ENCODE peak calls at places on chromosomes 3 and 15, in ten cellular contexts. X is ovary, S is lower leg skin, B is coronary artery, R is IMR-90, D is NB4, Z is choroid plexus epithelial cell, G is heart right ventricle, O is astrocyte, W is uterus. Y is an unnamed sample.

GRCh38 chr15:48644498-48644826 is 1.0 kb downstream of the FBN1 start:
- DNase-seq in X (peak; percentile 39), Z (peak; percentile 47), D (no peak), B (peak; percentile 80), W (peak; percentile 58), G (peak; percentile 53), O (no peak), S (no peak), R (peak; percentile 38), Y (no peak)

GRCh38 chr3:139756529-139757103 is 78.8 kb upstream of the NMNAT3 start:
- DNase-seq in R (no peak), S (no peak), G (no peak), B (no peak), X (no peak), W (no peak), O (no peak), Z (no peak), D (no peak), Y (no peak)

GRCh38 chr3:124770341-124771082 is 40.3 kb downstream of the UMPS start:
- DNase-seq in O (no peak), B (no peak), R (no peak), G (peak; percentile 77), S (no peak), D (no peak), W (peak; percentile 40), Z (no peak), X (no peak), Y (no peak)

GRCh38 chr3:126056681-126057546 is 27.0 kb downstream of the SLC41A3 start:
- DNase-seq in D (no peak), S (no peak), W (no peak), Z (no peak), B (no peak), R (peak; percentile 2), G (peak; percentile 72), X (peak; percentile 19), O (peak; percentile 35), Y (no peak)

GRCh38 chr3:21477896-21478295 is 273.1 kb downstream of the ZNF385D start:
- DNase-seq in W (no peak), O (peak; percentile 67), B (no peak), Z (no peak), R (no peak), S (no peak), X (no peak), D (no peak), G (no peak), Y (peak; percentile 56)

GRCh38 chr3:143991713-143992112 is 20.1 kb downstream of the DIPK2A start:
- DNase-seq in X (no peak), O (no peak), D (no peak), G (no peak), R (no peak), Z (no peak), B (no peak), W (no peak), S (no peak), Y (no peak)

GRCh38 chr3:35505181-35505580 is 134.1 kb upstream of the ARPP21 start:
- DNase-seq in G (no peak), D (no peak), B (no peak), Z (no peak), X (no peak), O (no peak), R (no peak), W (no peak), S (no peak), Y (no peak)

GRCh38 chr3:24145981-24146822 is 201.1 kb downstream of the NR1D2 start:
- DNase-seq in X (no peak), S (no peak), Z (peak; percentile 94), B (no peak), O (peak; percentile 86), G (no peak), D (no peak), W (no peak), R (peak; percentile 90), Y (peak; percentile 88)

GRCh38 chr15:62853114-62853832 is 189.3 kb upstream of the TPM1 start:
- DNase-seq in G (no peak), Z (no peak), R (no peak), X (no peak), S (peak; percentile 54), O (no peak), W (no peak), B (no peak), D (peak; percentile 12), Y (no peak)

GRCh38 chr15:62850318-62850717 is 192.2 kb upstream of the TPM1 start:
- DNase-seq in Z (no peak), S (no peak), W (no peak), B (no peak), X (no peak), O (peak; percentile 12), D (no peak), G (no peak), R (no peak), Y (no peak)

GRCh38 chr15:62848631-62849050 is 193.9 kb upstream of the TPM1 start:
- DNase-seq in D (no peak), R (peak; percentile 48), Z (peak; percentile 34), S (no peak), B (no peak), O (peak; percentile 18), W (no peak), X (no peak), G (no peak), Y (no peak)

GRCh38 chr15:62849316-62850129 is 193.0 kb upstream of the TPM1 start:
- DNase-seq in G (no peak), D (no peak), R (no peak), X (no peak), O (peak; percentile 61), W (no peak), Z (no peak), S (no peak), B (no peak), Y (no peak)

DNA sequence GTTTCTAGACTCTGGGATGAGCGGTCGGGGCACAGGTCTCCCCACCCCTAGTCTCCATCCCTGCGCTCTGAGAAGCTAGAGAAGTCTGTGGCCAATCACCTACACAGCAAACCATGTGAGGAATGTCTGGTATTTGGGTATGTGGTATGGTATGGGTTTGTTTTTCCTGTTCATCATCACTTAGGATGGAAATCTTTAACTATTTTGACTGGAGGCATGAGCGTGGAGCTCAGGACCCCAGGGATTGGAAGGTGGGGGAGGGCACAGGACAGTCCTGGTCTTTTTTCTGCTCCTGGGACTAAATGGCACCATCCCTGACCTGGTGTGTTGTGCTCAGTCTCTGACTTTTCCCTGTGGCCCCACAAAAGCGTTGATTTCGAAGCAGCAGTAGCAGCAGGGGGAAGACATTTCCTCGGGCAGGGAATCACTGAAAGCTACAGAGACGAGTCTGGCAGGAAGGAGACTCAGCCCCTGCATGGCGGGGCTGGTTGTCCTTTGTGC is 191.7 kb upstream of the TPM1 start:
- DNase-seq in B (no peak), O (peak; percentile 95), S (no peak), X (no peak), R (peak; percentile 76), G (no peak), D (no peak), W (no peak), Z (peak; percentile 83), Y (peak; percentile 77)
- TF ChIP-seq CTCF in B (no peak), O (no peak), S (no peak), X (no peak), R (no peak), G (no peak), D (no peak), W (no peak), Z (no peak), Y (no peak)

GRCh38 chr3:38609386-38610111 is 39.9 kb downstream of the SCN5A start:
- DNase-seq in O (no peak), B (no peak), Z (no peak), D (peak; percentile 4), G (no peak), X (no peak), R (no peak), W (no peak), S (no peak), Y (no peak)

GRCh38 chr3:38610934-38611333 is 38.6 kb downstream of the SCN5A start:
- DNase-seq in X (no peak), W (no peak), O (no peak), Z (no peak), B (no peak), D (no peak), G (no peak), R (no peak), S (no peak), Y (no peak)

GRCh38 chr3:38610436-38610835 is 39.1 kb downstream of the SCN5A start:
- DNase-seq in O (no peak), W (no peak), R (no peak), S (no peak), X (no peak), B (no peak), D (no peak), G (no peak), Z (no peak), Y (no peak)

GRCh38 chr3:38608086-38608775 is 41.3 kb downstream of the SCN5A start:
- DNase-seq in D (no peak), R (no peak), W (no peak), X (no peak), S (no peak), Z (no peak), B (no peak), G (no peak), O (no peak), Y (no peak)

GRCh38 chr3:38608961-38609360 is 40.5 kb downstream of the SCN5A start:
- DNase-seq in R (no peak), X (no peak), B (no peak), G (no peak), D (no peak), O (no peak), W (no peak), Z (no peak), S (no peak), Y (no peak)
- H3K4me3 ChIP-seq in R (no peak overlapping the region), X (no peak overlapping the region), B (no peak overlapping the region), G (no peak overlapping the region), D (no peak overlapping the region), O (no peak overlapping the region), W (no peak overlapping the region), Z (no peak overlapping the region), S (no peak overlapping the region), Y (no peak overlapping the region)

DNA sequence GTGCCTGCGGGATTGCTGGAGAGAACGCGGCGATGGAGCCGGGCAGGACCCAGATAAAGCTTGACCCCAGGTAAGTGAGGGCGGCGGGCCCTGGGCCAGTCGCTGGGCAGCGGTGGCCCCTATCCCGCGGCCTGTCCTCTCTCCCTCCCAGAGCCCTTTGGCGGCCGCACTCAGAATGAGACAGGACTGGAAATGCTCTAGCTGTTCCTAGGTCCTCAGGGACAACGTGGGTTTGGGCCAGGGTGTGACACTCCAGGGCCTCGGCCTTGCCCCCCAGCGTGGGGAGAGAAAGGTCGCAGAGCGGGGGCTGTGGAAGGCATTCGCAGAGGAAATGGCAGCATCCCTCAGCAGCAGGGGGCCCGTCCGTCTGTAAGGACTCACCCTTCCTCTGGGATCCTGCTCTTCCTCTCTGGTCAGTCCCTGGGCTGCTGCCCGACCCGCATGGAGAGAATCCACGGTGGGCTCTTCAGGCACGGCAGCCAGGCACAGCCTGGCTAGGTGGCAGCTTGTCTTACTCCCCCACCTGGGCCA is 412 bp downstream of the SLC51A start:
- DNase-seq in X (no peak), D (no peak), W (no peak), G (no peak), B (no peak), O (no peak), R (no peak), S (no peak), Z (no peak), Y (no peak)
- TF ChIP-seq CTCF in X (no peak), D (no peak), W (no peak), G (no peak), B (no peak), O (no peak), R (no peak), S (no peak), Z (no peak), Y (no peak)

DNA sequence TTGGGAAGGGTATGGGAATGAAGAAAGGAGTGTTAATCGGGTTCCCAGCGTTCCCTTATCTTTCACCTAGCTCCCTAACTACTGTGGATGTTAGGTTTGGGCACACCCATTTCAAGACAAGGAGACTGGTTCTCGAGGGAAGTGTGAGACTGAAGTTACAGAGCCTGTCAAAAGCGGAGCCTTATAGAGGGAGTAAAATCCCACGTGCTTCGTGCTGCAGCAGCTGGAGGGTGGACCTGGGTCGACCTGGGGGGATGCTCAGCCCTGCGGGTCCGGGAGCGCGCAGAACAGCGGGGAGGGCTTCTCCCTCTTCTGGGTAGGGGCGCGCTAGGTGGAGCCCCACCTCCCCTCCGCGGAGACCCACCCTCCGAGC is 314 bp upstream of the TMED3 start:
- DNase-seq in Z (peak; percentile 45), W (no peak), X (no peak), S (no peak), G (no peak), D (no peak), R (peak; percentile 21), O (peak; percentile 18), B (no peak), Y (no peak)
- H3K4me3 ChIP-seq in Z (peak overlapping the region; percentile 90), W (peak overlapping the region; percentile 68), X (peak overlapping the region; percentile 44), S (no peak overlapping the region), G (peak overlapping the region; percentile 65), D (peak overlapping the region; percentile 54), R (peak overlapping the region; percentile 57), O (peak overlapping the region; percentile 63), B (peak overlapping the region; percentile 97), Y (peak overlapping the region; percentile 98)